ENCODE peak calls at places on chromosomes 11 and 22, in ten cellular contexts. F, C, U, Y, K, O, E, B, D and M are unnamed samples.
A peak's percentile ranks its signal among the peaks of the same experiment; 100 is the strongest.

GRCh38 chr22:32265882-32266767 is 11.0 kb upstream of the SLC5A4 start:
- DNase-seq in F (peak; percentile 75), C (peak; percentile 77), U (no peak), Y (peak; percentile 73), K (peak; percentile 80), O (peak; percentile 71), E (peak; percentile 60), B (peak; percentile 47), D (peak; percentile 72), M (peak; percentile 82)

GRCh38 chr11:38818720-38819119 is 2220.7 kb upstream of the RAG2 start:
- DNase-seq in F (no peak), C (no peak), U (no peak), Y (no peak), K (no peak), O (no peak), E (no peak), B (no peak), D (no peak), M (no peak)

GRCh38 chr22:47987885-47988515 is 1225.5 kb downstream of the TBC1D22A start:
- DNase-seq in F (no peak), C (no peak), U (no peak), Y (no peak), K (no peak), O (no peak), E (no peak), B (no peak), D (no peak), M (no peak)

GRCh38 chr11:14908214-14908880 is 16.3 kb upstream of the CYP2R1 start:
- DNase-seq in F (peak; percentile 58), C (no peak), U (no peak), Y (no peak), K (peak; percentile 55), O (no peak), E (peak; percentile 48), B (peak; percentile 40), D (peak; percentile 47), M (peak; percentile 64)

GRCh38 chr11:118663929-118664328 is 15.5 kb downstream of the TREH start:
- DNase-seq in F (no peak), C (no peak), U (peak; percentile 3), Y (no peak), K (no peak), O (no peak), E (no peak), B (no peak), D (no peak), M (no peak)

GRCh38 chr11:62921573-62922188 is 518 bp upstream of the CHRM1 start:
- DNase-seq in F (no peak), C (no peak), U (no peak), Y (no peak), K (peak; percentile 36), O (no peak), E (peak; percentile 77), B (peak; percentile 23), D (peak; percentile 7), M (peak; percentile 60)

GRCh38 chr11:63099555-63099954 is 44.5 kb downstream of the SLC22A24 start:
- DNase-seq in F (no peak), C (no peak), U (no peak), Y (no peak), K (no peak), O (no peak), E (no peak), B (no peak), D (no peak), M (no peak)

GRCh38 chr11:78564037-78564888 is 10.4 kb downstream of the NARS2 start:
- DNase-seq in F (peak; percentile 32), C (peak; percentile 58), U (no peak), Y (peak; percentile 52), K (peak; percentile 81), O (peak; percentile 54), E (peak; percentile 42), B (peak; percentile 67), D (peak; percentile 82), M (peak; percentile 71)

GRCh38 chr22:20434773-20435172 is 2.9 kb downstream of the SCARF2 start:
- DNase-seq in F (no peak), C (no peak), U (peak; percentile 47), Y (no peak), K (no peak), O (no peak), E (no peak), B (no peak), D (no peak), M (no peak)

GRCh38 chr22:46425011-46425410 is 89.5 kb downstream of the TRMU start:
- DNase-seq in F (no peak), C (no peak), U (no peak), Y (no peak), K (peak; percentile 11), O (no peak), E (no peak), B (peak; percentile 73), D (peak; percentile 63), M (no peak)

GRCh38 chr11:105738972-105739574 is 129.2 kb downstream of the GRIA4 start:
- DNase-seq in F (no peak), C (no peak), U (no peak), Y (no peak), K (no peak), O (no peak), E (no peak), B (no peak), D (no peak), M (no peak)

GRCh38 chr22:37998543-37998942 is 14.2 kb upstream of the SOX10 start:
- DNase-seq in F (no peak), C (no peak), U (no peak), Y (no peak), K (no peak), O (no peak), E (no peak), B (no peak), D (no peak), M (no peak)

GRCh38 chr11:119789766-119790407 is 60.9 kb upstream of the NECTIN1 start:
- DNase-seq in F (no peak), C (no peak), U (peak; percentile 57), Y (no peak), K (no peak), O (no peak), E (no peak), B (no peak), D (no peak), M (no peak)

GRCh38 chr11:106231591-106231990 is 154.1 kb downstream of the AASDHPPT start:
- DNase-seq in F (no peak), C (no peak), U (no peak), Y (no peak), K (peak; percentile 56), O (no peak), E (no peak), B (no peak), D (peak; percentile 43), M (peak; percentile 27)

GRCh38 chr22:33921576-33922181 is 1.4 kb upstream of the LARGE1 start:
- DNase-seq in F (peak; percentile 46), C (peak; percentile 69), U (peak; percentile 78), Y (peak; percentile 68), K (peak; percentile 60), O (peak; percentile 78), E (no peak), B (peak; percentile 12), D (peak; percentile 47), M (peak; percentile 26)

DNA sequence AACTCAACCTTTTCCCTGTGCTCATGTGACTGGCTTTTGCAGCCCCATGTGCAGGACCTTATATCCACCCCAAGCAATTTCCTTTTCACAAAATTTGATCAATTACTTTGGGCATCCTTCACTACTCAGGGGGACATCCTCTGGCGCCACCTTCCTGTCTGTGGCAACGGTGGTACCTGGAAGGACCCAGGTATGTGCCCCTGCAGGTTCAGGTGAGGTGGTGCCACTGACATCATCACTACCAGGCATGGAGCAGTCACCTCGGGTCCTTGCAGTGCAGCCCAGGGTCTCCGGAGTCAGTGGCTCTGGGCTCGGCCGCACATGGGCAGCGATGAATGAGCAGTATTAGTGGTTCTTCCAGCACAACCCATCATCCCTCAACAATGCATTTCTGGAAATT is 37.7 kb upstream of the B3GAT1 start:
- DNase-seq in F (no peak), C (no peak), U (no peak), Y (no peak), K (no peak), O (no peak), E (no peak), B (no peak), D (no peak), M (no peak)
- TF ChIP-seq CTCF in F (no peak), C (no peak), U (no peak), Y (no peak), K (no peak), O (no peak), E (no peak), B (no peak), D (no peak), M (no peak)

GRCh38 chr11:77510095-77510494 is 36.2 kb upstream of the PAK1 start:
- DNase-seq in F (no peak), C (no peak), U (no peak), Y (no peak), K (no peak), O (no peak), E (peak; percentile 48), B (no peak), D (no peak), M (peak; percentile 39)
- TF ChIP-seq CTCF in F (no peak), C (no peak), U (no peak), Y (no peak), K (no peak), O (no peak), E (no peak), B (no peak), D (no peak), M (no peak)

GRCh38 chr22:49046546-49047305 is 780.9 kb downstream of the BRD1 start:
- DNase-seq in F (peak; percentile 60), C (no peak), U (peak; percentile 61), Y (peak; percentile 83), K (no peak), O (peak; percentile 73), E (no peak), B (no peak), D (no peak), M (no peak)
- TF ChIP-seq CTCF in F (no peak), C (peak; percentile 40), U (no peak), Y (peak; percentile 41), K (no peak), O (peak; percentile 71), E (no peak), B (no peak), D (no peak), M (no peak)

GRCh38 chr11:18739684-18740083 is 13.7 kb upstream of the IGSF22 start:
- DNase-seq in F (no peak), C (no peak), U (no peak), Y (no peak), K (no peak), O (no peak), E (no peak), B (no peak), D (no peak), M (no peak)
- TF ChIP-seq CTCF in F (no peak), C (no peak), U (no peak), Y (no peak), K (no peak), O (no peak), E (no peak), B (no peak), D (no peak), M (no peak)

DNA sequence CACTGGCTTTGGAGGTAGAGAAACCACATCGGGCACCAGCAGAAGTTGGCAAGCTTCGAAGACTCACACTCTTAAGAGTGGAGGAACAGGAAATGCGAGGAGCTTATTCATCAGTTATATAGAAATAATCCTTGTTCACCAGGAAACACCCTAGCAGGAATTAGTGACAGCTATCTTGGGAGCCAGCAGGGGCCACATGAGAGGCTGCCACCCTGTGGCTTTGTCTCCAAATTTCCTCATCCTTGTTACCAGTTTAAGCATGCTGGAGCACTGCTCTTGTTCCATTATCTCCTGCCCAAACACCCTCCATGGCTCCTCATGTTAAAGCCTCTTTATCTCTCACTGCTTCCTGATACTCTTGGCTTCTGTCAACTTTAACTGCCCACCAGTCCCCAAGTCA is 131.0 kb downstream of the PLEKHA7 start:
- DNase-seq in F (no peak), C (no peak), U (no peak), Y (no peak), K (no peak), O (no peak), E (peak; percentile 44), B (no peak), D (no peak), M (peak; percentile 55)
- TF ChIP-seq CTCF in F (no peak), C (no peak), U (no peak), Y (no peak), K (peak; percentile 6), O (no peak), E (no peak), B (no peak), D (no peak), M (no peak)